ENCODE peak calls at places on chromosomes 5 and 9, in four cellular contexts. T is A549, D is SK-N-SH, Q is HepG2. C is an unnamed sample.

GRCh38 chr5:19977069-19977468 is 10.9 kb downstream of the CDH18 start:
- DNase-seq in Q (no peak), T (no peak), D (no peak), C (no peak)

GRCh38 chr5:10601246-10602030 is 37.6 kb downstream of the ANKRD33B start:
- DNase-seq in Q (peak; percentile 47), T (peak; percentile 69), D (peak; percentile 88), C (no peak)

GRCh38 chr9:100455470-100455869 is 17.5 kb upstream of the TMEFF1 start:
- DNase-seq in T (no peak), D (no peak), Q (no peak), C (no peak)

GRCh38 chr5:150278916-150279315 is 10.7 kb downstream of the CAMK2A start:
- DNase-seq in Q (no peak), T (no peak), D (no peak), C (no peak)

GRCh38 chr5:98798371-98798770 is 24.9 kb downstream of the RGMB start:
- DNase-seq in Q (no peak), D (no peak), T (no peak), C (no peak)

GRCh38 chr9:36451949-36452348 is 51.9 kb upstream of the RNF38 start:
- DNase-seq in D (no peak), T (no peak), Q (no peak), C (no peak)

GRCh38 chr5:61332369-61332745 is 299 bp downstream of the ZSWIM6 start:
- DNase-seq in D (peak; percentile 52), Q (no peak), T (no peak), C (no peak)

GRCh38 chr9:15696979-15697378 is 144.1 kb downstream of the CCDC171 start:
- DNase-seq in Q (no peak), D (no peak), T (no peak), C (no peak)

DNA sequence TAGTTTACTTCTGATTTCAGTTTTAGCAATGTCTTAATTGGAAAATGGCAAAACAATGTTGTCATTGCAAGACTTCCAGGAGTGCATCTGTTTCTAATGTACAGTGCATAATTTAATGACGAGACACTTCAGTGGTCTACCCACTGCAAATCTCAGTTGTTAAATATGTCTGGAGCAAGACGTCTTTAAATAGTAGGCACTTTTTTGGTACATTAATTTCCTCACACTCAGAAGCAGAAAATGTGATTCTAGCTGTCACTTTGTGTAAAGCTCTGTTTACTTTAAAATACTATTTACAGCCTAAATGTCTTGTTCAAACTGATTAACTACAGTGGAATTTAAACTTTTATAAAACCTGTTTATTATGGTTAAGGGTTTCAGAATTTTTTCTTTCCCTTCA is 815.5 kb downstream of the TLE1 start:
- DNase-seq in Q (no peak), T (no peak), D (no peak), C (no peak)
- TF ChIP-seq PBX3 in Q (no peak), T (no peak), D (no peak), C (no peak)

DNA sequence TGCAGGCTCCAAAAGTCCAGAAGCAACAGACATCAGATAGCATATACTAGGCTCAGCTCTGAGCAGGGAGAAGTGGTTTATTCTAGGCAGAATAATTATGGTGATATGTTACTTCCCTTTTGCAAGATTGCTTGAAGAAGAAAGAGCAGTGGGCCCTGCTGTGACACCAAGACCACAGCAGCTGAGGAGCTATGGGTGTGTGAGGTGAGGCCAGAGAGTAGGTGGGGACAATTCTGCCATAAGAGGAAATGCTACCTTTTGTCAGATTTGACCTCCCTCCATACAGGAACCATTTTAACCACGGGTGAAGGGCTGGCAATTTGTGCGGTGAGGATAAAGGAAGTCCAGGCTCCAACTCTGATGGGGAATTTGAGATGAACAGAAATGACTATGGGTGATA is 51.3 kb downstream of the TNFSF15 start:
- DNase-seq in Q (no peak), D (no peak), T (no peak), C (no peak)
- TF ChIP-seq PBX3 in Q (no peak), D (no peak), T (no peak), C (no peak)

GRCh38 chr9:99231708-99232107 is 9.6 kb downstream of the SEC61B start:
- DNase-seq in D (peak; percentile 38), Q (peak; percentile 9), T (peak; percentile 18), C (peak; percentile 25)
- TF ChIP-seq PBX3 in D (no peak), Q (no peak), T (no peak), C (no peak)

GRCh38 chr9:93298498-93299417 is 114.8 kb downstream of the WNK2 start:
- DNase-seq in T (no peak), D (peak; percentile 34), Q (peak; percentile 86), C (no peak)
- TF ChIP-seq PBX3 in T (no peak), D (no peak), Q (no peak), C (no peak)

GRCh38 chr5:101535626-101536025 is 632.5 kb upstream of the ST8SIA4 start:
- DNase-seq in T (no peak), Q (no peak), D (no peak), C (no peak)

GRCh38 chr5:101531031-101531430 is 627.9 kb upstream of the ST8SIA4 start:
- DNase-seq in D (no peak), Q (no peak), T (no peak), C (no peak)

GRCh38 chr5:101532430-101532829 is 629.3 kb upstream of the ST8SIA4 start:
- DNase-seq in D (no peak), T (no peak), Q (no peak), C (no peak)

DNA sequence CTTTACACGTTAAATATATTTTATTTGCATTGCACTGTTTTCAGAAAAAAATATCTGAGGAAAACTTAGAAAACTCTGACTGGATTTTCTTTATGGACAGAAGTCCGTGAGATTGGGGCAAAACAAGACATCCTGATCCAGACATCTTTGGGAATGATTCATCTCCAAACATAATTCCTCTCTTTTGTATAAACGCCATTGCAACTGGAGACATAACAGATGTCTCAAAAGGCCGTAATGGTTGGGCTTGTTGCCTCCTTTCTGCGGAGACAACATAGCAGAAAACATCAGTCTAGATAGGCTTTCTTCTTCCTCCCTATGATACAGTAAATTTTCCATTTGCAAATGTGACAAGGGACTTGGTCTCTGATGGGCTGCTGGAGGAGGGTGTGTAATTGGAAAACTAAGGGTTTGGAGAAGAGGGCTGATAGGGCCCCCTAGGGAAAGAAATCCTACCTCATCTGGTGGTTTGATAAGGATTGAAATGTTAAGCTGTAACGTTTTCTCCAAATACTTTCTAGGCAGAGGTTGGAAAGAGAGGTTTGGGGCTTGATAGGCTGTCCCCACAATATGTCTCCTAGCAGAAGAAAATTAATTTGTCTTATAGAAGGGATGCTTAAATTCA is 631.5 kb upstream of the ST8SIA4 start:
- DNase-seq in D (no peak), Q (no peak), T (no peak), C (no peak)
- TF ChIP-seq PBX3 in D (no peak), Q (no peak), T (no peak), C (no peak)

GRCh38 chr5:30539004-30539634 is 654.4 kb upstream of the CDH6 start:
- DNase-seq in Q (no peak), D (no peak), T (no peak), C (no peak)
- TF ChIP-seq PBX3 in Q (no peak), D (no peak), T (no peak), C (no peak)

DNA sequence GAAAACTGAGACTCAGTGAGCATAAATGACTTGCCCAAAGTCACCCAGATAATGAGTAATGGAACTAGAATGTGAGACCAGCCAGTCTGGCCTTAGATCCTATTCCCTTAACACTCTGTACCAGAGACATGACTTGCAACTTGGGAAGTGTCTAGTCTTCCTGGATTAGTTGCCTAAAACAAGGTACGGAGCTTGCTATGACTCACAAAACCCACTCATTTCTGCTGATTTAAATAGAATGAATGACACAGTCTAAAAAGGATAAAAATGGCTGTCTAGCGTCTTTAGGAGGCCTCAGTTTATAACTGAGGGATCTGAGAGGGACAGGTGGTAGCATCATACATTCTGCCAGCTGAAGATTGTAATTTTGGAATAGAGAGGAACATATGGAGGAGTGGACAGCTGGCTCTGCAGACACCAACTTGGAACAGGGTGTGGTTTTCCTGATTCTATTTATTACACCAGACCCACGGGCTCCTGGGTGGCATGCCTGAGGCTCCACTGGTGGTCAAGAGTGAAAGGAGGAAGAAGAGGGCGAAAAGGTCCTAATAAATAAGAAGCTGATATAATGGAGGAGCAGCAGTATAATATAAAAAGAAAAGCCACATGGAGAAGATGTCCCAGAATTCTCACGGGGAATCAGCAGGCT is 62.7 kb downstream of the ABLIM3 start:
- DNase-seq in Q (no peak), T (no peak), D (no peak), C (no peak)
- TF ChIP-seq PBX3 in Q (no peak), T (no peak), D (no peak), C (no peak)